ENCODE peak calls at places on chromosomes 11 and 22, in six cellular contexts. One of them, this sample, is unnamed.

GRCh38 chr22:29377979-29378378 is 10.4 kb downstream of the AP1B1 start:
- DNase-seq in GM12878: no peak
- DNase-seq in H1: no peak
- DNase-seq in SK-N-SH: no peak
- DNase-seq in K562: no peak
- DNase-seq in HepG2: no peak
- DNase-seq in this sample: no peak

GRCh38 chr22:26428515-26429457 is at the start of gene ASPHD2:
- DNase-seq in GM12878: peak
- DNase-seq in H1: peak
- DNase-seq in SK-N-SH: peak
- DNase-seq in K562: peak
- DNase-seq in HepG2: no peak
- DNase-seq in this sample: no peak

GRCh38 chr11:132590986-132591385 is 941.3 kb downstream of the OPCML start:
- DNase-seq in GM12878: no peak
- DNase-seq in H1: no peak
- DNase-seq in SK-N-SH: no peak
- DNase-seq in K562: no peak
- DNase-seq in HepG2: no peak
- DNase-seq in this sample: no peak

GRCh38 chr11:102473543-102473942 is 21.0 kb upstream of the TMEM123 start:
- DNase-seq in GM12878: no peak
- DNase-seq in H1: no peak
- DNase-seq in SK-N-SH: no peak
- DNase-seq in K562: no peak
- DNase-seq in HepG2: no peak
- DNase-seq in this sample: no peak

GRCh38 chr22:35156945-35157344 is 91.0 kb downstream of the ISX start:
- DNase-seq in GM12878: no peak
- DNase-seq in H1: no peak
- DNase-seq in SK-N-SH: no peak
- DNase-seq in K562: no peak
- DNase-seq in HepG2: no peak
- DNase-seq in this sample: no peak

GRCh38 chr11:70272009-70272408 is 1.5 kb downstream of the PPFIA1 start:
- DNase-seq in GM12878: no peak
- DNase-seq in H1: no peak
- DNase-seq in SK-N-SH: no peak
- DNase-seq in K562: no peak
- DNase-seq in HepG2: no peak
- DNase-seq in this sample: no peak

GRCh38 chr11:107699371-107700348 is 12.2 kb downstream of the SLN start:
- DNase-seq in GM12878: no peak
- DNase-seq in H1: no peak
- DNase-seq in SK-N-SH: no peak
- DNase-seq in K562: no peak
- DNase-seq in HepG2: no peak
- DNase-seq in this sample: no peak

GRCh38 chr22:37802310-37803194 is 5.2 kb upstream of the GCAT start:
- DNase-seq in GM12878: no peak
- DNase-seq in H1: no peak
- DNase-seq in SK-N-SH: peak
- DNase-seq in K562: peak
- DNase-seq in HepG2: peak
- DNase-seq in this sample: no peak

GRCh38 chr22:44391481-44392445 is 79.0 kb upstream of the SHISAL1 start:
- DNase-seq in GM12878: no peak
- DNase-seq in H1: no peak
- DNase-seq in SK-N-SH: no peak
- DNase-seq in K562: no peak
- DNase-seq in HepG2: no peak
- DNase-seq in this sample: no peak

GRCh38 chr11:126494831-126495230 is 139.3 kb downstream of the ST3GAL4 start:
- DNase-seq in GM12878: no peak
- DNase-seq in H1: no peak
- DNase-seq in SK-N-SH: no peak
- DNase-seq in K562: no peak
- DNase-seq in HepG2: no peak
- DNase-seq in this sample: no peak

GRCh38 chr11:69881467-69882269 is 62.5 kb upstream of the FGF3 start:
- DNase-seq in GM12878: no peak
- DNase-seq in H1: no peak
- DNase-seq in SK-N-SH: no peak
- DNase-seq in K562: peak
- DNase-seq in HepG2: no peak
- DNase-seq in this sample: no peak

GRCh38 chr11:48013269-48013901 is 33.0 kb downstream of the PTPRJ start:
- DNase-seq in GM12878: no peak
- DNase-seq in H1: no peak
- DNase-seq in SK-N-SH: no peak
- DNase-seq in K562: no peak
- DNase-seq in HepG2: peak
- DNase-seq in this sample: no peak
- TF ChIP-seq MAX in GM12878: no peak
- TF ChIP-seq MAX in H1: no peak
- TF ChIP-seq MAX in SK-N-SH: peak
- TF ChIP-seq MAX in K562: no peak
- TF ChIP-seq MAX in HepG2: no peak
- TF ChIP-seq MAX in this sample: no peak

GRCh38 chr11:6284250-6284649 is 24.6 kb downstream of the CCKBR start:
- DNase-seq in GM12878: no peak
- DNase-seq in H1: no peak
- DNase-seq in SK-N-SH: no peak
- DNase-seq in K562: no peak
- DNase-seq in HepG2: no peak
- DNase-seq in this sample: no peak
- H3K4me2 ChIP-seq in GM12878: no peak
- H3K4me2 ChIP-seq in H1: no peak
- H3K4me2 ChIP-seq in SK-N-SH: no peak
- H3K4me2 ChIP-seq in K562: no peak
- H3K4me2 ChIP-seq in HepG2: no peak
- H3K4me2 ChIP-seq in this sample: no peak

DNA sequence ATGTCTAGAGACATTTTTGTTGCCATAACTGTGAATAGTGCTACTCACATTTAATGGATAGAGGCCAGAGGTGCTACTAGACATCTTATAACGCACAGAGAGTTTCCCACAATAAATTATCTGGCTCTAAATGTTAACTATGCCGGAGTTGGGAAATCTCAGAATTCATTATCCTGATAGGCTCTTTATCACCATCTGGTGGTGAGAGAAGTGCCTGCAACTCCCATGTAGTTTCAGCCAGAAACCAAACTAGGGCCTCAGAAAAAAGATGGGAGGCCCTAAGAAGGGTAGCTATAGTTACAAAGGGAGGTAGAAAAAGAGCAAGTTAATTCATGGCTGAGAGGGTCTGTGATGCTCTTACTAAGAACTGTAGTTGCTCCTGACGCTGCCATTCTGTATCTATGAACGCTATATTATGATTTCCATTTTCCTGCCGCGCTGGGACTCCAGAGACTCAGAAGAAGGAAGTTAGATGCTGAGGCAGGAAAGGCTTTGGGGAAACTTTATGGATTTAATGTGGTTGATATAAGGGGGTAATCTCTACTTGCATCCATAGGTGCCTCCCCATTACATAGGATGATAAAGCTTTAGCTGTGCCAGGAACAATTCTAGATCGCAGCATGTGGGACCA is 22.9 kb upstream of the MRPL17 start:
- DNase-seq in GM12878: no peak
- DNase-seq in H1: no peak
- DNase-seq in SK-N-SH: peak
- DNase-seq in K562: peak
- DNase-seq in HepG2: peak
- DNase-seq in this sample: no peak
- TF ChIP-seq JUND in GM12878: no peak
- TF ChIP-seq JUND in H1: no peak
- TF ChIP-seq JUND in SK-N-SH: no peak
- TF ChIP-seq JUND in K562: no peak
- TF ChIP-seq JUND in HepG2: no peak
- TF ChIP-seq JUND in this sample: no peak

DNA sequence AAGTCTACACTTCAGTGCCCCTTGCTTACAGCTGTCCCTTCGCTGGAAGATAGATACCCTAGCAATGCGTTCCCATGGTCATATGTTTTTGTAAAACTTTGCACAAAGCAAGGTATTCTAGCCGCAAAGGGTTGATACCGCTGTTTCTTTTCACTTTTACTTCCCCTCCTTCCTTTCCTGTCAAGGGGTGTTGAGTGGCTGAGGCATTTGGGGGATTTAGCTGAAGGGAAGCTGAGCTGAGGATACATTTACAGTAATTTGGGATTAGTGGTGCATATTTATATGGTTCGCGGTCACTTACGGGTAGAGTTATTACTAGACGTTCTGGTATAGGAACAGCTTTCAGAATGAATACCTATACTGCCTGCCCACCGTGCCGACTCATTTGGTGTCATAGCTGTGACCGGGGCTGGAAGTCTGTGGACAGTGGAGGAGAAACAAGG is 86.9 kb upstream of the WNT11 start:
- DNase-seq in GM12878: peak
- DNase-seq in H1: no peak
- DNase-seq in SK-N-SH: no peak
- DNase-seq in K562: no peak
- DNase-seq in HepG2: no peak
- DNase-seq in this sample: no peak
- TF ChIP-seq MAX in GM12878: no peak
- TF ChIP-seq MAX in H1: no peak
- TF ChIP-seq MAX in SK-N-SH: no peak
- TF ChIP-seq MAX in K562: no peak
- TF ChIP-seq MAX in HepG2: no peak
- TF ChIP-seq MAX in this sample: no peak

GRCh38 chr11:110172666-110173065 is 79.5 kb downstream of the ZC3H12C start:
- DNase-seq in GM12878: no peak
- DNase-seq in H1: no peak
- DNase-seq in SK-N-SH: no peak
- DNase-seq in K562: peak
- DNase-seq in HepG2: no peak
- DNase-seq in this sample: no peak

GRCh38 chr11:110176366-110177056 is 83.3 kb downstream of the ZC3H12C start:
- DNase-seq in GM12878: no peak
- DNase-seq in H1: no peak
- DNase-seq in SK-N-SH: no peak
- DNase-seq in K562: no peak
- DNase-seq in HepG2: no peak
- DNase-seq in this sample: no peak

GRCh38 chr11:110174645-110175310 is 81.6 kb downstream of the ZC3H12C start:
- DNase-seq in GM12878: no peak
- DNase-seq in H1: no peak
- DNase-seq in SK-N-SH: no peak
- DNase-seq in K562: peak
- DNase-seq in HepG2: no peak
- DNase-seq in this sample: no peak

GRCh38 chr11:110177057-110177397 is 83.8 kb downstream of the ZC3H12C start:
- DNase-seq in GM12878: no peak
- DNase-seq in H1: no peak
- DNase-seq in SK-N-SH: no peak
- DNase-seq in K562: no peak
- DNase-seq in HepG2: no peak
- DNase-seq in this sample: no peak

DNA sequence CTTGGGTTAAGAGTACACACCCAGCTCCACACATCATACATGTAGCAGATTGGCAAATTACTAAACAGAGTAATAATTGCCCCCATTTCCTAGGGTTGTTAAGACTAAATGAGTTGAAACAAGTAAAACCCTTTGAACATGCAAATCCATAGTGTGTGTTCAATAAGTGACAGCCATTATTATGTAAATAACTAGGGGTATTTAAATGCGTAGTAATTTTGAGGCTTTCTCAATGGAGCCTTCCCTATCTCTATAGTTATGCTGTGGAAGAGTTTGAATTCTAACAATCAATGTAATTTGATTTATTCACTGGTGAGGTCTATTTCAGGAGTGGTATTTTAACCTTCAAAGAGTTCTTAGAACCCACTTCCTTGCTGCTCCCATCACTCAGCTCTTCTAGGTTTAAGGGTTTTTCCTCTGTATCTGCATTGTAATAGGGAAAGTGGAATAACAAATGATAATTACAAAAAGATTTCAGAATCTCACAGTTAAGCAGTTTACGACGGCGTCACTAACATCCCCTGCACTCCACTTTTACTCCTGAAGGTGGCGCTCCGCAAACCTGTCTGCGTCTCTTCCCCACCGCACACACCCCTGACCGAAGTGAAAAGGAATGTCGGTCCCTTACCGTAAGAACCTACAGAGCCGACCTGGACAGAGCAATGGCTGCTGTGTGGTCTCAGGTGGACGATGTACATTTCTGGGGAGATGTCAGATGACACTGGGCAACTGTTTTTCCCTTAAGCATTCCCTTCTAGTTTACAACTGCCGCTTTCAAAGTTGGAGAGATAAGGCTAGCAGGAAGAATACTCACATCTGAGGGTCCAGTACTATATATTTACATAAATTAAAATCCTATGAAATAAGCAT is 80.8 kb downstream of the ZC3H12C start:
- DNase-seq in GM12878: peak
- DNase-seq in H1: peak
- DNase-seq in SK-N-SH: peak
- DNase-seq in K562: peak
- DNase-seq in HepG2: peak
- DNase-seq in this sample: peak
- H3K4me2 ChIP-seq in GM12878: no peak
- H3K4me2 ChIP-seq in H1: peak
- H3K4me2 ChIP-seq in SK-N-SH: no peak
- H3K4me2 ChIP-seq in K562: peak
- H3K4me2 ChIP-seq in HepG2: peak
- H3K4me2 ChIP-seq in this sample: peak

This sample was measured in HCT116.